ENCODE peak calls at places on chromosome X, in ten cellular contexts. P, I, D, B, G, A, X, E, Y and R are unnamed samples.

GRCh38 chrX:47361538-47362511 is 8.6 kb upstream of the ZNF157 start:
- DNase-seq in P (peak), I (peak), D (peak), B (peak), G (peak), A (peak), X (peak), E (peak), Y (peak), R (peak)

GRCh38 chrX:148664171-148664570 is 163.8 kb downstream of the AFF2 start:
- DNase-seq in P (no peak), I (no peak), D (no peak), B (no peak), G (no peak), A (no peak), X (no peak), E (no peak), Y (no peak), R (no peak)

GRCh38 chrX:1094934-1095333 is 117.5 kb downstream of the CRLF2 start:
- DNase-seq in P (no peak), I (no peak), D (no peak), B (no peak), G (no peak), A (no peak), X (no peak), E (no peak), Y (no peak), R (no peak)

GRCh38 chrX:39331062-39331704 is 529.9 kb downstream of the MID1IP1 start:
- DNase-seq in P (no peak), I (no peak), D (no peak), B (no peak), G (no peak), A (no peak), X (no peak), E (no peak), Y (no peak), R (peak)

GRCh38 chrX:72146527-72146926 is 14.8 kb upstream of the RTL5 start:
- DNase-seq in P (no peak), I (no peak), D (no peak), B (no peak), G (no peak), A (no peak), X (no peak), E (no peak), Y (no peak), R (no peak)

GRCh38 chrX:66023726-66024467 is 16.0 kb downstream of the VSIG4 start:
- DNase-seq in P (no peak), I (no peak), D (no peak), B (no peak), G (no peak), A (no peak), X (no peak), E (no peak), Y (no peak), R (no peak)

GRCh38 chrX:151754042-151754419 is 19.5 kb downstream of the CNGA2 start:
- DNase-seq in P (peak), I (peak), D (no peak), B (peak), G (no peak), A (no peak), X (no peak), E (peak), Y (no peak), R (no peak)

GRCh38 chrX:111823068-111823467 is 52.9 kb upstream of the TRPC5OS start:
- DNase-seq in P (no peak), I (no peak), D (no peak), B (peak), G (peak), A (peak), X (peak), E (no peak), Y (peak), R (no peak)

GRCh38 chrX:24561121-24561520 is 86.0 kb downstream of the PCYT1B start:
- DNase-seq in P (no peak), I (no peak), D (no peak), B (peak), G (no peak), A (peak), X (peak), E (no peak), Y (peak), R (no peak)

GRCh38 chrX:9341305-9342201 is 123.3 kb upstream of the TBL1X start:
- DNase-seq in P (peak), I (no peak), D (peak), B (peak), G (no peak), A (peak), X (peak), E (no peak), Y (peak), R (peak)

GRCh38 chrX:72080150-72080549 is 51.6 kb downstream of the RTL5 start:
- DNase-seq in P (no peak), I (no peak), D (no peak), B (no peak), G (no peak), A (no peak), X (no peak), E (no peak), Y (no peak), R (no peak)

GRCh38 chrX:39809326-39809725 is 288.4 kb downstream of the BCOR start:
- DNase-seq in P (no peak), I (peak), D (no peak), B (peak), G (no peak), A (no peak), X (no peak), E (peak), Y (no peak), R (no peak)

GRCh38 chrX:87337267-87337666 is 180.3 kb upstream of the KLHL4 start:
- DNase-seq in P (no peak), I (no peak), D (no peak), B (no peak), G (no peak), A (no peak), X (no peak), E (no peak), Y (no peak), R (no peak)

GRCh38 chrX:42022158-42022557 is 98.8 kb upstream of the CASK start:
- DNase-seq in P (no peak), I (no peak), D (no peak), B (no peak), G (no peak), A (no peak), X (no peak), E (no peak), Y (no peak), R (no peak)

GRCh38 chrX:153782324-153782723 is 1.5 kb downstream of the SRPK3 start:
- DNase-seq in P (no peak), I (no peak), D (no peak), B (no peak), G (no peak), A (no peak), X (no peak), E (no peak), Y (no peak), R (no peak)

GRCh38 chrX:101219840-101220191 is 230 bp downstream of the DRP2 start:
- DNase-seq in P (no peak), I (no peak), D (no peak), B (peak), G (no peak), A (no peak), X (no peak), E (no peak), Y (no peak), R (no peak)

GRCh38 chrX:20547649-20548051 is 280.9 kb upstream of the RPS6KA3 start:
- DNase-seq in P (peak), I (no peak), D (no peak), B (peak), G (no peak), A (no peak), X (peak), E (no peak), Y (no peak), R (peak)

GRCh38 chrX:76148011-76148665 is 24.7 kb upstream of the PBDC1 start:
- DNase-seq in P (no peak), I (peak), D (no peak), B (peak), G (no peak), A (no peak), X (no peak), E (no peak), Y (no peak), R (peak)

GRCh38 chrX:17039826-17040225 is 93.4 kb downstream of the REPS2 start:
- DNase-seq in P (no peak), I (no peak), D (no peak), B (peak), G (no peak), A (no peak), X (no peak), E (no peak), Y (no peak), R (no peak)

GRCh38 chrX:153829799-153830631 is at the start of gene PDZD4:
- DNase-seq in P (no peak), I (no peak), D (no peak), B (no peak), G (no peak), A (peak), X (peak), E (no peak), Y (peak), R (no peak)

GRCh38 chrX:123846598-123847038 is 13.2 kb upstream of the XIAP start:
- DNase-seq in P (no peak), I (peak), D (no peak), B (peak), G (no peak), A (no peak), X (no peak), E (peak), Y (no peak), R (no peak)

GRCh38 chrX:22533898-22534297 is 261.2 kb downstream of the CBLL2 start:
- DNase-seq in P (no peak), I (no peak), D (no peak), B (no peak), G (no peak), A (no peak), X (no peak), E (no peak), Y (no peak), R (no peak)

GRCh38 chrX:75301060-75301459 is 27.2 kb downstream of the UPRT start:
- DNase-seq in P (no peak), I (no peak), D (no peak), B (peak), G (no peak), A (no peak), X (no peak), E (no peak), Y (no peak), R (no peak)

DNA sequence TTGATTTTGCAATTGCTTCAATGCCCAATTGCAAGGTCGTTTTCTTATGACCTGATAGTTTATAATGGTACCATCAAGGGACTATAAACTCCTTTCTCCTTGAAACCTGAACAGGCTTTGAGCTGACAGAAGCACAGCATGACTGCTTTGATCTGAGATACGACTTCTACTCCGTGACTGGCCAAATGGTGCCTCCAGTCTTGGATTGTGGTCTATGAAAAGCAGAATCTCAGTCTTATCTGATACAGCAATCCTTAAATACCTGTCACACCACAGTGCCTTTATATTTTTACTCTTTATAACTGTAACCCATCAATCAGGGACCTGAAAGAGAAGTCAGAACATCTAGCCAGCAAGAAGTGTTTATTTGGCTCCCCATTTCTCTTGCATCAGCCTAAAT is 93.1 kb downstream of the DOCK11 start:
- DNase-seq in P (no peak), I (no peak), D (no peak), B (no peak), G (no peak), A (no peak), X (no peak), E (no peak), Y (no peak), R (no peak)
- TF ChIP-seq CTCF in P (no peak), I (no peak), D (no peak), B (no peak), G (no peak), A (no peak), X (no peak), E (no peak), Y (no peak), R (no peak)

GRCh38 chrX:11765449-11765848 is 7.4 kb downstream of the MSL3 start:
- DNase-seq in P (no peak), I (no peak), D (no peak), B (no peak), G (no peak), A (no peak), X (no peak), E (no peak), Y (no peak), R (no peak)

GRCh38 chrX:11768039-11768438 is 10.0 kb downstream of the MSL3 start:
- DNase-seq in P (no peak), I (no peak), D (no peak), B (no peak), G (no peak), A (no peak), X (no peak), E (no peak), Y (no peak), R (peak)

GRCh38 chrX:11766487-11766886 is 8.4 kb downstream of the MSL3 start:
- DNase-seq in P (no peak), I (no peak), D (no peak), B (no peak), G (no peak), A (no peak), X (no peak), E (no peak), Y (no peak), R (peak)

GRCh38 chrX:11764602-11765067 is 6.6 kb downstream of the MSL3 start:
- DNase-seq in P (no peak), I (no peak), D (no peak), B (no peak), G (no peak), A (no peak), X (no peak), E (no peak), Y (no peak), R (no peak)

GRCh38 chrX:11770320-11770719 is 12.3 kb downstream of the MSL3 start:
- DNase-seq in P (no peak), I (no peak), D (no peak), B (peak), G (peak), A (peak), X (peak), E (no peak), Y (peak), R (peak)
- TF ChIP-seq CTCF in P (peak), I (peak), D (peak), B (peak), G (peak), A (peak), X (peak), E (peak), Y (peak), R (peak)

GRCh38 chrX:69156638-69157037 is 8.6 kb downstream of the PJA1 start:
- DNase-seq in P (no peak), I (no peak), D (no peak), B (no peak), G (no peak), A (no peak), X (no peak), E (no peak), Y (no peak), R (no peak)
- TF ChIP-seq CTCF in P (no peak), I (no peak), D (no peak), B (no peak), G (no peak), A (no peak), X (no peak), E (no peak), Y (no peak), R (no peak)

DNA sequence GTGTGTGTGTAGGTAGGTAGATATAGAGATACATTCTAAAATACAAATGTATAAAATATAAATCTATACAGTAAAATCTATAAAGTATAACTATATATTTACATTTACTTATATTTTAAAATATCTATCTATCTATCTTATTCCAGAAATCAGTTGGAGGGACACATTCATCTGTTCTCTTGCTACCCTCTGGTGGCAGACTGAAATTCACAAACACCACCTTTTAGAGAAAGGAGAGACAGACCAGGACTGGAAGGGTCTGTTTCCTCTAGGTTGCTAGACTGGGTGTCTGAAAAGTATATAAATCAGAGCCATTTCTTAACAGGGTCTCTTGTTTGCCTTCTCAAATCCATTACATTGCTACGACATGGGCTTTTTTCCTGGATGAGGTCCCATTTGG is 343.0 kb downstream of the OPHN1 start:
- DNase-seq in P (no peak), I (no peak), D (no peak), B (no peak), G (no peak), A (no peak), X (no peak), E (no peak), Y (no peak), R (no peak)
- TF ChIP-seq CTCF in P (no peak), I (no peak), D (peak), B (peak), G (no peak), A (no peak), X (no peak), E (no peak), Y (no peak), R (no peak)

GRCh38 chrX:48806088-48806487 is 4.2 kb downstream of the HDAC6 start:
- DNase-seq in P (no peak), I (no peak), D (no peak), B (no peak), G (no peak), A (no peak), X (no peak), E (no peak), Y (no peak), R (no peak)
- TF ChIP-seq CTCF in P (no peak), I (no peak), D (no peak), B (no peak), G (no peak), A (peak), X (no peak), E (no peak), Y (no peak), R (no peak)

GRCh38 chrX:79366888-79367749 is at the start of gene ITM2A:
- DNase-seq in P (no peak), I (no peak), D (peak), B (no peak), G (peak), A (peak), X (peak), E (no peak), Y (peak), R (peak)
- TF ChIP-seq CTCF in P (no peak), I (no peak), D (no peak), B (no peak), G (no peak), A (no peak), X (no peak), E (no peak), Y (no peak), R (no peak)

DNA sequence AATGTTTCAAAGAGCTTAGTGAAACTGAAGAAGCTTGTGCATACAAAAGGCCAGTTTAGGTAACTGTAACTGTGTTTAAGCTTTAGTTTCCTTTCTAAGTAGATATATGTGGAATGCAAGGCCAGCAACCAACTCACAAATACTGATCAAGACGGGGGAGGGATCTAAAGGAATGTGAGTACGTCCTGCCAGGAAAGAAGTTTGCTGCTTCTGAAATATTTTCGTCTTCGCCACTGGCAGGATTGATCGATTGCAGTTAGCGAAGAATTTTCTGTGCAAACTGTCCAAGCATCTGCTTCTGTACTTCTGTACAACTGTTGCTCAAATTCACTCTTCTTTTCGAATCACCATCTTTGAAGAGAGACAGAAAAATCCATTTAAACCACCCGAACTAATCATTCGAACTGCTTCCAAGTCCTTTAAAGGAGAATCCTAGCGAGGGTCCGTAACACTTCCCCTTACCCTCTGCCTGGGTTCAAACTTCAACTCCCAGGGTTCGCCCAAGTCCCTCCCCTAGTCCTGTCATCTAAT is 373 bp upstream of the INTS6L start:
- DNase-seq in P (no peak), I (peak), D (no peak), B (peak), G (peak), A (no peak), X (no peak), E (no peak), Y (no peak), R (no peak)
- TF ChIP-seq CTCF in P (no peak), I (no peak), D (no peak), B (no peak), G (no peak), A (no peak), X (no peak), E (no peak), Y (no peak), R (no peak)

GRCh38 chrX:12967711-12968465 is 7.0 kb upstream of the TMSB4X start:
- DNase-seq in P (no peak), I (no peak), D (no peak), B (no peak), G (no peak), A (no peak), X (no peak), E (no peak), Y (no peak), R (peak)

GRCh38 chrX:12971282-12972003 is 3.5 kb upstream of the TMSB4X start:
- DNase-seq in P (peak), I (no peak), D (peak), B (no peak), G (no peak), A (no peak), X (no peak), E (no peak), Y (no peak), R (peak)

GRCh38 chrX:12972867-12973560 is 1.9 kb upstream of the TMSB4X start:
- DNase-seq in P (no peak), I (no peak), D (no peak), B (no peak), G (no peak), A (no peak), X (no peak), E (no peak), Y (no peak), R (no peak)

GRCh38 chrX:12972239-12972638 is 2.7 kb upstream of the TMSB4X start:
- DNase-seq in P (no peak), I (no peak), D (no peak), B (no peak), G (no peak), A (no peak), X (no peak), E (no peak), Y (no peak), R (no peak)

DNA sequence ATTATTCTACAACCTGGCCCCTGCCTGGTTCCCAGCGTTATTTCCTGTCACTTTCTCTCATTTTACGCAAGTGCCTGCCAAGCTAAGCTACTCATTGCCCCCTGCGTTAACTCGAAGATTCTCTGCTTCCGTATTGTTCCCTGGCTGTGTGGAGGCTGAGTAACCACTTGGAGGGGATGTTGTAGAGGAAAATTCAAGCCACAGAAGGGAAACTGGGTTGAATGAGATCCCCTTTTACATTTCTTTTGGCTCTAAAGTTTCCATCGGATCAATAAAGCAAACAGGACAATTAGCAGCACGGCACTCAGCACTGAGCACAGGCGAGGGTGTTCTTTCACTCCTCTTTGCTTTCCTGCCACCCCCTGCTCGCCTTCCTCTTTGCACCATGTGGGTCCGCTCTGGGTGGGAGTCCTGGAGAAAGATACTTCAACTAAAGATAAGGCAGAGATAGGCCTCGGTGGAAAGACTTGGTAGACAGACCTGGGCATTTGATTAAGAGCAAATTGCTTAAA is 4.2 kb upstream of the TMSB4X start:
- DNase-seq in P (no peak), I (peak), D (no peak), B (peak), G (no peak), A (no peak), X (no peak), E (no peak), Y (no peak), R (peak)
- TF ChIP-seq CTCF in P (peak), I (peak), D (peak), B (peak), G (no peak), A (peak), X (no peak), E (peak), Y (no peak), R (no peak)